ENCODE peak calls at places on chromosomes 5 and 9, in six cellular contexts. One of them, this sample, is unnamed.

GRCh38 chr9:15306068-15306756 is 804 bp downstream of the TTC39B start:
- DNase-seq in SK-N-SH: peak; percentile 55
- DNase-seq in stimulated activated CD4-positive, alpha-beta T cell treated with anti-CD3 and anti-CD28 coated beads, Interleukin-4, amount 100 ng/mL, for 1 hour: peak; percentile 35
- DNase-seq in C1 segment of cervical spinal cord: no peak
- DNase-seq in nucleus accumbens: no peak
- DNase-seq in NCI-H1048: no peak
- DNase-seq in this sample: peak; percentile 78

GRCh38 chr9:22682536-22683392 is 236.1 kb downstream of the DMRTA1 start:
- DNase-seq in C1 segment of cervical spinal cord: no peak
- DNase-seq in nucleus accumbens: peak; percentile 10
- DNase-seq in SK-N-SH: no peak
- DNase-seq in stimulated activated CD4-positive, alpha-beta T cell treated with anti-CD3 and anti-CD28 coated beads, Interleukin-4, amount 100 ng/mL, for 1 hour: no peak
- DNase-seq in NCI-H1048: no peak
- DNase-seq in this sample: no peak

GRCh38 chr5:103829585-103829984 is 267.0 kb upstream of the NUDT12 start:
- DNase-seq in SK-N-SH: no peak
- DNase-seq in stimulated activated CD4-positive, alpha-beta T cell treated with anti-CD3 and anti-CD28 coated beads, Interleukin-4, amount 100 ng/mL, for 1 hour: no peak
- DNase-seq in NCI-H1048: no peak
- DNase-seq in nucleus accumbens: no peak
- DNase-seq in C1 segment of cervical spinal cord: no peak
- DNase-seq in this sample: no peak

GRCh38 chr9:29199975-29200374 is 1626.7 kb upstream of the C9orf72 start:
- DNase-seq in NCI-H1048: no peak
- DNase-seq in stimulated activated CD4-positive, alpha-beta T cell treated with anti-CD3 and anti-CD28 coated beads, Interleukin-4, amount 100 ng/mL, for 1 hour: no peak
- DNase-seq in SK-N-SH: no peak
- DNase-seq in C1 segment of cervical spinal cord: no peak
- DNase-seq in nucleus accumbens: no peak
- DNase-seq in this sample: no peak

GRCh38 chr9:124015661-124016131 is 4.1 kb downstream of the LHX2 start:
- DNase-seq in NCI-H1048: no peak
- DNase-seq in stimulated activated CD4-positive, alpha-beta T cell treated with anti-CD3 and anti-CD28 coated beads, Interleukin-4, amount 100 ng/mL, for 1 hour: no peak
- DNase-seq in C1 segment of cervical spinal cord: no peak
- DNase-seq in nucleus accumbens: no peak
- DNase-seq in SK-N-SH: no peak
- DNase-seq in this sample: no peak

GRCh38 chr5:164350236-164350635 is 844.8 kb downstream of the MAT2B start:
- DNase-seq in C1 segment of cervical spinal cord: no peak
- DNase-seq in SK-N-SH: no peak
- DNase-seq in stimulated activated CD4-positive, alpha-beta T cell treated with anti-CD3 and anti-CD28 coated beads, Interleukin-4, amount 100 ng/mL, for 1 hour: no peak
- DNase-seq in nucleus accumbens: no peak
- DNase-seq in NCI-H1048: no peak
- DNase-seq in this sample: no peak

GRCh38 chr9:95024097-95024671 is 293.3 kb downstream of the FANCC start:
- DNase-seq in NCI-H1048: no peak
- DNase-seq in C1 segment of cervical spinal cord: no peak
- DNase-seq in SK-N-SH: no peak
- DNase-seq in nucleus accumbens: peak; percentile 40
- DNase-seq in stimulated activated CD4-positive, alpha-beta T cell treated with anti-CD3 and anti-CD28 coated beads, Interleukin-4, amount 100 ng/mL, for 1 hour: no peak
- DNase-seq in this sample: no peak

GRCh38 chr5:76332102-76332501 is 71.0 kb upstream of the IQGAP2 start:
- DNase-seq in C1 segment of cervical spinal cord: no peak
- DNase-seq in NCI-H1048: no peak
- DNase-seq in SK-N-SH: no peak
- DNase-seq in stimulated activated CD4-positive, alpha-beta T cell treated with anti-CD3 and anti-CD28 coated beads, Interleukin-4, amount 100 ng/mL, for 1 hour: no peak
- DNase-seq in nucleus accumbens: no peak
- DNase-seq in this sample: peak; percentile 58

GRCh38 chr5:114325552-114325951 is 36.3 kb upstream of the KCNN2 start:
- DNase-seq in C1 segment of cervical spinal cord: no peak
- DNase-seq in stimulated activated CD4-positive, alpha-beta T cell treated with anti-CD3 and anti-CD28 coated beads, Interleukin-4, amount 100 ng/mL, for 1 hour: no peak
- DNase-seq in SK-N-SH: no peak
- DNase-seq in nucleus accumbens: no peak
- DNase-seq in NCI-H1048: no peak
- DNase-seq in this sample: no peak

This sample was measured in transverse colon.